ENCODE peak calls at places on chromosomes 2 and 18, in five cellular contexts. G, M, L, I and A are unnamed samples. For H3K27me3, the result is how much of the 10 kb centered on the place peaks cover.

GRCh38 chr2:214550774-214551173 is 139.9 kb downstream of the VWC2L start:
- DNase-seq in L (no peak), G (no peak), I (no peak), M (no peak), A (no peak)

GRCh38 chr2:153940511-153940910 is 68.8 kb downstream of the GALNT13 start:
- DNase-seq in I (no peak), G (peak), M (peak), L (peak), A (no peak)

GRCh38 chr2:28556303-28556702 is 60.4 kb downstream of the PLB1 start:
- DNase-seq in M (no peak), L (no peak), G (no peak), I (no peak), A (no peak)

GRCh38 chr2:160394153-160394552 is 99.5 kb downstream of the RBMS1 start:
- DNase-seq in I (no peak), M (no peak), L (no peak), G (no peak), A (no peak)

GRCh38 chr2:23324281-23324680 is 60.7 kb upstream of the KLHL29 start:
- DNase-seq in G (no peak), M (no peak), L (no peak), I (no peak), A (no peak)

GRCh38 chr2:26268184-26268583 is 23.4 kb downstream of the HADHB start:
- DNase-seq in M (peak), L (no peak), G (no peak), I (no peak), A (no peak)

GRCh38 chr2:138919336-138919735 is 139.1 kb upstream of the NXPH2 start:
- DNase-seq in I (no peak), M (no peak), L (no peak), G (no peak), A (peak)

GRCh38 chr2:233711312-233712008 is 1.2 kb upstream of the UGT1A5 start:
- DNase-seq in M (peak), L (peak), G (peak), I (peak), A (peak)

GRCh38 chr2:235960716-235961640 is 207.2 kb downstream of the GBX2 start:
- DNase-seq in L (no peak), I (no peak), G (no peak), M (no peak), A (no peak)

GRCh38 chr2:79511320-79511951 is 1.4 kb upstream of the CTNNA2 start:
- DNase-seq in L (peak), M (peak), G (peak), I (no peak), A (peak)

GRCh38 chr2:237184192-237184922 is 98.7 kb downstream of the COPS8 start:
- DNase-seq in G (peak), M (peak), I (no peak), L (no peak), A (no peak)

GRCh38 chr2:101265893-101266499 is 13.3 kb downstream of the CNOT11 start:
- DNase-seq in M (no peak), G (peak), L (peak), I (no peak), A (no peak)

GRCh38 chr18:63363951-63364350 is 3.1 kb downstream of the KDSR start:
- DNase-seq in M (no peak), L (no peak), G (no peak), I (no peak), A (no peak)

GRCh38 chr2:67260348-67261277 is 136.5 kb upstream of the ETAA1 start:
- DNase-seq in L (no peak), G (peak), M (peak), I (no peak), A (no peak)

GRCh38 chr2:225010804-225011203 is 31.5 kb downstream of the DOCK10 start:
- DNase-seq in L (no peak), G (peak), M (peak), I (no peak), A (no peak)

GRCh38 chr18:57803119-57803969 is at the start of gene ATP8B1:
- DNase-seq in L (peak), I (peak), M (peak), G (peak), A (peak)

GRCh38 chr2:96859338-96859649 is 1.5 kb upstream of the ANKRD39 start:
- DNase-seq in I (no peak), G (no peak), M (no peak), L (no peak), A (no peak)
- TF ChIP-seq EZH2phosphoT487 in I (no peak), G (no peak), M (no peak), L (no peak), A (no peak)

GRCh38 chr2:17573085-17573805 is 32.7 kb downstream of the VSNL1 start:
- DNase-seq in L (peak), M (peak), G (no peak), I (peak), A (no peak)
- H3K4me2 ChIP-seq in L (no peak), M (no peak), G (no peak), I (no peak), A (no peak)

GRCh38 chr18:77012120-77012519 is 120.5 kb downstream of the MBP start:
- DNase-seq in G (no peak), L (no peak), I (no peak), M (no peak), A (no peak)
- H3K27me3 ChIP-seq in G (under half), L (under half), I (under half), M (under half), A (under half)

GRCh38 chr18:68449292-68449691 is 265.6 kb downstream of the TMX3 start:
- DNase-seq in I (no peak), G (peak), L (no peak), M (peak), A (no peak)
- TF ChIP-seq EZH2phosphoT487 in I (no peak), G (no peak), L (no peak), M (no peak), A (no peak)

GRCh38 chr2:96326564-96326963 is 1.4 kb downstream of the ITPRIPL1 start:
- DNase-seq in I (no peak), M (no peak), L (no peak), G (no peak), A (no peak)
- H3K4me2 ChIP-seq in I (no peak), M (no peak), L (no peak), G (no peak), A (no peak)

DNA sequence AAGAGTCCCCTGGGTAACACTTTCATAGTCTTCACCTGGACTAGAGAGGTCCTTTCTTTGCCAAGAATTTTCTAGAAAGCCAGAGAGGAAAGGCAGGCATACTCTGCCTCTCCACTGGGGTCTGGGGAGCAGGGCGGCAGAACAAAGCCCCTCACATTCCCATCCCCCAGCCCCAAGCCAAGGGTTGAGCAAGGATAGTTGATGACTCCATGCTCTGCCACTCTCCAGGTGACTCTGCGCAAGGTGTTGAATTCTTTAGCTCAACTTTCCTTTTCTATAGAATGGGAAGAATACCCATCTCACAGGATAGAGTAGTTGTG is 2.9 kb upstream of the GDF7 start:
- DNase-seq in I (peak), L (no peak), G (no peak), M (no peak), A (no peak)
- H3K27me3 ChIP-seq in I (half or more), L (half or more), G (under half), M (half or more), A (half or more)

GRCh38 chr2:109663721-109664120 is 49.6 kb downstream of the SOWAHC start:
- DNase-seq in L (no peak), I (peak), G (peak), M (peak), A (no peak)
- TF ChIP-seq EZH2phosphoT487 in L (no peak), I (no peak), G (no peak), M (no peak), A (no peak)

GRCh38 chr18:13217466-13217961 is 1.0 kb upstream of the LDLRAD4 start:
- DNase-seq in G (no peak), I (peak), L (peak), M (peak), A (peak)

GRCh38 chr18:13216732-13217465 is 1.7 kb upstream of the LDLRAD4 start:
- DNase-seq in I (peak), M (peak), G (no peak), L (peak), A (peak)

GRCh38 chr18:13218376-13219011 is at the start of gene LDLRAD4:
- DNase-seq in M (peak), I (peak), G (no peak), L (peak), A (peak)

GRCh38 chr18:13217971-13218375 is 587 bp upstream of the LDLRAD4 start:
- DNase-seq in M (no peak), L (peak), I (no peak), G (no peak), A (peak)

GRCh38 chr18:13216092-13216582 is 2.4 kb upstream of the LDLRAD4 start:
- DNase-seq in G (peak), L (peak), I (peak), M (peak), A (peak)
- H3K4me2 ChIP-seq in G (no peak), L (no peak), I (no peak), M (no peak), A (no peak)

DNA sequence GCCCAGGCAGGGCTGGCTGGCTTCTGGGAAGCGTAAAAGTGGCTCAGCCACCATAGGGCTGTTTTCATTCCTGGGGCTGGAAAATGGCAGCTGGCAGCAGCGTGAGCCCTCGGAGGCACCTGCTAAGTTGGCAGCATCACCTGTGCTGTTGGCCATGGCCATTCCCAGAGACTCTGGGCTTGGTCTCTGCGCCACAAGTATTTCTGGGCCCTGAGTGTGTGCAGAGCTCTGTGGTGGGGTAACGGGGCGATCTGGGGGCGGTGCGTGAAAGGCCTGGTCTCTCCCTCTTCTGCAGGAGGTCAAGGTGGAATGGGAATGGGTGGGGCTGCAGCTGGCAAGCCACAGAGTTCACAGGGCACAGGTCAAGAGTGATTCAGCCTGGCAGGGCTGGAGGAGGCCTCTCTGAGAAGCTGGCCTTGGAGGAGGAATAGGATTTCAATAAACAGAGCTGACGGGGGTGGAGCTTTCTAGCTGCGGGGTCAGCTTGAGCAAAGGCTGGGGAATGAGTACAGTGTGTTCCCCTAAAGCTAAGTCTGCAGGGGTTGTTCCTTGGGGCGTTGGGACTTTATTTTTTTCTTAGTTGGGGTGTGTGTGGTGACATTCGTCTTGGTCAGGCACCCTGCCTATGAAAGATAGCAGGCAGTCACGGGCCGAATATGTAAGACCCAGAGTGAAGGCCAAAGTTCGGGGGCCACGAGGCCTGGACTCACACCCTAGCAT is 10.3 kb upstream of the NTSR2 start:
- DNase-seq in M (no peak), L (no peak), I (no peak), G (no peak), A (no peak)
- H3K27me3 ChIP-seq in M (under half), L (under half), I (under half), G (under half), A (under half)